ENCODE peak calls at places on chromosomes 6 and 20, in five cellular contexts. G is lung; X is naive thymus-derived CD4-positive, alpha-beta T cell; R is cardiac muscle cell; U is ovary. M is an unnamed sample.
A peak's percentile ranks its signal among the peaks of the same experiment; 100 is the strongest.

GRCh38 chr6:130943738-130944137 is 116.5 kb downstream of the SMLR1 start:
- DNase-seq in G (no peak), X (no peak), R (peak; percentile 11), U (no peak), M (no peak)

GRCh38 chr6:154848580-154848979 is 115.4 kb downstream of the SCAF8 start:
- DNase-seq in G (no peak), X (no peak), R (no peak), U (no peak), M (no peak)

GRCh38 chr6:10154251-10154650 is 260.6 kb downstream of the TFAP2A start:
- DNase-seq in G (no peak), X (no peak), R (no peak), U (no peak), M (no peak)

GRCh38 chr20:11790047-11790446 is 127.6 kb upstream of the BTBD3 start:
- DNase-seq in G (no peak), X (no peak), R (no peak), U (no peak), M (no peak)

GRCh38 chr20:52003415-52003814 is 188.2 kb downstream of the ZFP64 start:
- DNase-seq in G (no peak), X (no peak), R (no peak), U (no peak), M (no peak)

GRCh38 chr20:47317127-47317895 is 39.2 kb downstream of the ZMYND8 start:
- DNase-seq in G (peak; percentile 88), X (peak; percentile 18), R (no peak), U (peak; percentile 63), M (no peak)

GRCh38 chr6:155795173-155795796 is 339.6 kb upstream of the NOX3 start:
- DNase-seq in G (no peak), X (no peak), R (no peak), U (no peak), M (no peak)

GRCh38 chr6:149012040-149012545 is 265.3 kb downstream of the UST start:
- DNase-seq in G (no peak), X (no peak), R (no peak), U (no peak), M (no peak)

GRCh38 chr20:50534567-50534966 is 24.4 kb downstream of the PTPN1 start:
- DNase-seq in G (peak; percentile 59), X (no peak), R (no peak), U (no peak), M (no peak)

GRCh38 chr6:71287038-71287437 is 1.6 kb upstream of the OGFRL1 start:
- DNase-seq in G (no peak), X (no peak), R (no peak), U (no peak), M (no peak)

GRCh38 chr6:82006027-82006738 is 241.4 kb downstream of the IBTK start:
- DNase-seq in G (no peak), X (no peak), R (peak; percentile 32), U (no peak), M (no peak)

GRCh38 chr6:15776458-15776980 is 113.7 kb upstream of the DTNBP1 start:
- DNase-seq in G (no peak), X (no peak), R (no peak), U (no peak), M (no peak)

GRCh38 chr6:19873031-19873430 is 35.9 kb downstream of the ID4 start:
- DNase-seq in G (no peak), X (no peak), R (no peak), U (no peak), M (no peak)

GRCh38 chr6:40369891-40370290 is 217.3 kb downstream of the LRFN2 start:
- DNase-seq in G (no peak), X (no peak), R (no peak), U (no peak), M (no peak)

GRCh38 chr20:51487076-51487475 is 55.4 kb downstream of the NFATC2 start:
- DNase-seq in G (no peak), X (no peak), R (no peak), U (no peak), M (no peak)

GRCh38 chr20:53177687-53178086 is 205.5 kb downstream of the TSHZ2 start:
- DNase-seq in G (no peak), X (no peak), R (no peak), U (no peak), M (no peak)

GRCh38 chr20:37257993-37258392 is 3.6 kb downstream of the GHRH start:
- DNase-seq in G (no peak), X (no peak), R (no peak), U (no peak), M (no peak)

GRCh38 chr6:158584236-158584651 is 24.4 kb downstream of the TMEM181 start:
- DNase-seq in G (no peak), X (no peak), R (no peak), U (no peak), M (no peak)

GRCh38 chr6:150119256-150119655 is 23.6 kb upstream of the PPP1R14C start:
- DNase-seq in G (no peak), X (no peak), R (no peak), U (no peak), M (no peak)

GRCh38 chr6:16267428-16268263 is 29.3 kb downstream of the GMPR start:
- DNase-seq in G (no peak), X (no peak), R (no peak), U (no peak), M (no peak)

GRCh38 chr20:21719592-21720214 is 14.2 kb downstream of the PAX1 start:
- DNase-seq in G (peak; percentile 57), X (no peak), R (peak; percentile 76), U (no peak), M (peak; percentile 11)

GRCh38 chr6:42690872-42691271 is 31.5 kb downstream of the PRPH2 start:
- DNase-seq in G (no peak), X (no peak), R (no peak), U (no peak), M (no peak)

GRCh38 chr6:83870649-83871048 is 11.2 kb downstream of the CYB5R4 start:
- DNase-seq in G (no peak), X (no peak), R (no peak), U (no peak), M (no peak)

GRCh38 chr6:87706187-87706966 is 4.3 kb upstream of the AKIRIN2 start:
- DNase-seq in G (no peak), X (no peak), R (no peak), U (no peak), M (no peak)

GRCh38 chr6:136148051-136148450 is 102.1 kb downstream of the MTFR2 start:
- DNase-seq in G (no peak), X (no peak), R (no peak), U (no peak), M (no peak)

GRCh38 chr6:137115653-137116052 is 57.8 kb downstream of the IL22RA2 start:
- DNase-seq in G (no peak), X (no peak), R (no peak), U (no peak), M (no peak)

GRCh38 chr6:13729891-13730290 is 18.3 kb upstream of the RANBP9 start:
- DNase-seq in G (no peak), X (no peak), R (no peak), U (no peak), M (no peak)

GRCh38 chr6:42013134-42013516 is 37.2 kb upstream of the TAF8 start:
- DNase-seq in G (no peak), X (no peak), R (no peak), U (no peak), M (no peak)

GRCh38 chr6:137210903-137211302 is 8.3 kb downstream of the IFNGR1 start:
- DNase-seq in G (no peak), X (no peak), R (no peak), U (no peak), M (no peak)

GRCh38 chr6:80520195-80520594 is 413.7 kb downstream of the BCKDHB start:
- DNase-seq in G (no peak), X (no peak), R (no peak), U (no peak), M (no peak)

GRCh38 chr6:33314943-33315752 is 1.3 kb upstream of the TAPBP start:
- DNase-seq in G (no peak), X (peak; percentile 28), R (no peak), U (peak; percentile 74), M (no peak)

GRCh38 chr20:38764563-38765355 is 16.5 kb downstream of the ACTR5 start:
- DNase-seq in G (no peak), X (no peak), R (no peak), U (no peak), M (no peak)

GRCh38 chr6:135331002-135331401 is 149.9 kb downstream of the MYB start:
- DNase-seq in G (no peak), X (no peak), R (no peak), U (no peak), M (no peak)

GRCh38 chr20:64104667-64105451 is 2.5 kb downstream of the NPBWR2 start:
- DNase-seq in G (no peak), X (peak; percentile 6), R (no peak), U (no peak), M (peak; percentile 2)

GRCh38 chr6:67541591-67541990 is 1093.5 kb upstream of the ADGRB3 start:
- DNase-seq in G (no peak), X (no peak), R (no peak), U (no peak), M (no peak)

DNA sequence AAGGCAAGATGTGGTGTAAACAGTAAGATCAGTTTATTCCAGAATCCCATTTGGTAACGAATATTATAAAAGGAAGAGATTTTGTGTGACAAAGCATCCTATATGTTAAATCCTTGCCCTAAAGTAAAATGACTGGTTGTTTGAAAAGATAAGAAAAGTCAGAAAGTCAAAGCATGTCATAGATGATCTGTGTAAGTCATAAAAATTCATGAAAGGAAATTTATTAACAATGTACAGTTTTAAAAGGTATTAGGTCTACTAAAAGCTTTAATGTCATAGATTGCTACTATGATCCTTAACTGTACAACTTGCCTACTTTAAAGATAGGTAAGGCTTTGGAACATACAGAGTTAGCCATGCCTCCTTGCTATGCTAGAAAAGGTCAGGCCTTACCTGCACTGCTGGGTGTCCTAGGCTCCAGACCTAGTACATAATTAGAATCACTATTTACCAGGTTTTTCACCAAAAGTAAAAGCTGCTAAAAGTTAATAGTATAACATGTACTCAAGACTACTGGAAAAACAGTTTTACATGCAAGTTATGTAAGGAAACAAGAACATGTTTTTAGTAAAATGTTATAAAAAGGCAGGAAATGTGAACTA is 1090.1 kb upstream of the ADGRB3 start:
- DNase-seq in G (no peak), X (no peak), R (no peak), U (no peak), M (no peak)
- H3K9me3 ChIP-seq in G (peaks cover 8% of the 10 kb centered on the region), X (peaks cover 2% of the 10 kb centered on the region), R (no peaks in the 10 kb centered on the region), U (no peaks in the 10 kb centered on the region), M (no peaks in the 10 kb centered on the region)

GRCh38 chr20:41598719-41599118 is 19.5 kb downstream of the CHD6 start:
- DNase-seq in G (no peak), X (no peak), R (no peak), U (no peak), M (no peak)
- H3K9me3 ChIP-seq in G (peaks cover 13% of the 10 kb centered on the region), X (peaks cover 75% of the 10 kb centered on the region), R (peaks cover 6% of the 10 kb centered on the region), U (no peaks in the 10 kb centered on the region), M (peaks cover 13% of the 10 kb centered on the region)

GRCh38 chr20:45269056-45269455 is 14.7 kb upstream of the SLPI start:
- DNase-seq in G (no peak), X (no peak), R (no peak), U (no peak), M (no peak)
- H3K9me3 ChIP-seq in G (no peaks in the 10 kb centered on the region), X (no peaks in the 10 kb centered on the region), R (no peaks in the 10 kb centered on the region), U (no peaks in the 10 kb centered on the region), M (no peaks in the 10 kb centered on the region)

DNA sequence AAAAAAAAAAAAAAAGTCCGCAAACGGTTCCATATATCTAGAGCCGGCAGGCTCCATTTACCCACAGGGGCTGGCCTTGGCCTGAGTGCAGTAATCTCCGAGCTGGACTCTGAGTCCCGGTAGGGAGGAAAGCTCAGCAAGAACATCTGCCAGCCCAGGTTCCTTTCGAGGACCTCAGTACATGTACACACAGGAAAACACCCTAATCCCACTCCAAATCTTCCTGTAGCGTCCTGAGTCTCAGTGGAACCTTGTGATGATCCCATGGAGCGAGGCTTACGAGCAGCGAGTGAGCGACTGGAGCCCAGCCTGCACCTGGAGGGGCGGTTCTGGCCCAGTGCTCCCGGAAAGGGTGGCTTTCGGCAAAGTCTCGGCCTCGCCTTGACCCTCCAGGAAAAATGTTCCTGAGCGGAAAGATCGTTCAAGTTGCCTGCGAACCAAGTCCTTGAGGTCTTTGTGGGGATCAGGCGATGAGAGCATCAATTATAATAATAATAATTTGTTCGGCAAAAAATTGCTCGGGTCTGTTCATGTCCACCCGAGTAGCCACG is 32.1 kb downstream of the PRSS16 start:
- DNase-seq in G (no peak), X (no peak), R (no peak), U (no peak), M (no peak)
- H3K9me3 ChIP-seq in G (no peaks in the 10 kb centered on the region), X (peaks cover 39% of the 10 kb centered on the region), R (no peaks in the 10 kb centered on the region), U (no peaks in the 10 kb centered on the region), M (peaks cover 21% of the 10 kb centered on the region)